ENCODE peak calls at places on chromosomes 13 and 19, in six cellular contexts. F, W, V, L, D and Z are unnamed samples.

GRCh38 chr13:65631078-65631477 is 1599.1 kb downstream of the PCDH9 start:
- DNase-seq in F (no peak), W (no peak), V (no peak), L (no peak), D (no peak), Z (no peak)

GRCh38 chr19:16266586-16266942 is 58.1 kb upstream of the KLF2 start:
- DNase-seq in F (no peak), W (no peak), V (no peak), L (no peak), D (peak), Z (no peak)

GRCh38 chr13:103557878-103558277 is 491.7 kb upstream of the SLC10A2 start:
- DNase-seq in F (no peak), W (no peak), V (no peak), L (no peak), D (no peak), Z (no peak)

GRCh38 chr13:97259787-97260641 is 37.9 kb downstream of the MBNL2 start:
- DNase-seq in F (no peak), W (peak), V (peak), L (peak), D (no peak), Z (peak)

GRCh38 chr19:7544626-7545025 is 9.1 kb downstream of the PNPLA6 start:
- DNase-seq in F (no peak), W (no peak), V (no peak), L (no peak), D (no peak), Z (no peak)

GRCh38 chr13:34207334-34207733 is 389.4 kb downstream of the RFC3 start:
- DNase-seq in F (no peak), W (peak), V (no peak), L (peak), D (no peak), Z (peak)

GRCh38 chr13:39676315-39676876 is 20.9 kb downstream of the COG6 start:
- DNase-seq in F (peak), W (peak), V (no peak), L (peak), D (no peak), Z (peak)

GRCh38 chr13:72651196-72651595 is 76.2 kb downstream of the MZT1 start:
- DNase-seq in F (peak), W (no peak), V (no peak), L (no peak), D (no peak), Z (peak)

GRCh38 chr13:99416411-99417121 is 84.7 kb upstream of the TM9SF2 start:
- DNase-seq in F (no peak), W (no peak), V (no peak), L (no peak), D (no peak), Z (no peak)

GRCh38 chr19:13463296-13463695 is 43.0 kb downstream of the CACNA1A start:
- DNase-seq in F (peak), W (no peak), V (no peak), L (no peak), D (peak), Z (peak)

GRCh38 chr19:33375760-33376159 is 2.3 kb downstream of the CEBPG start:
- DNase-seq in F (no peak), W (peak), V (no peak), L (no peak), D (no peak), Z (peak)

GRCh38 chr19:6720369-6721112 is at the start of gene C3:
- DNase-seq in F (no peak), W (peak), V (peak), L (peak), D (no peak), Z (no peak)

GRCh38 chr13:25860862-25861261 is 191.0 kb downstream of the SHISA2 start:
- DNase-seq in F (no peak), W (no peak), V (no peak), L (peak), D (no peak), Z (no peak)

GRCh38 chr13:109209526-109209925 is 576.9 kb downstream of the IRS2 start:
- DNase-seq in F (no peak), W (no peak), V (no peak), L (no peak), D (no peak), Z (no peak)

GRCh38 chr13:52749446-52749845 is 9.8 kb upstream of the CNMD start:
- DNase-seq in F (no peak), W (no peak), V (no peak), L (no peak), D (no peak), Z (no peak)

GRCh38 chr19:45973564-45974338 is at the start of gene NOVA2:
- DNase-seq in F (peak), W (no peak), V (peak), L (peak), D (peak), Z (no peak)

GRCh38 chr19:46721269-46722003 is 4.5 kb upstream of the PRKD2 start:
- DNase-seq in F (peak), W (no peak), V (no peak), L (no peak), D (no peak), Z (no peak)

GRCh38 chr19:6138066-6138465 is 2.6 kb downstream of the ACSBG2 start:
- DNase-seq in F (no peak), W (no peak), V (no peak), L (peak), D (no peak), Z (no peak)

GRCh38 chr19:45767881-45768643 is 990 bp downstream of the SIX5 start:
- DNase-seq in F (peak), W (no peak), V (peak), L (peak), D (no peak), Z (peak)

GRCh38 chr13:95217920-95218830 is 83.1 kb downstream of the ABCC4 start:
- DNase-seq in F (no peak), W (no peak), V (no peak), L (no peak), D (no peak), Z (no peak)

GRCh38 chr19:28289294-28290063 is 923.5 kb downstream of the UQCRFS1 start:
- DNase-seq in F (no peak), W (no peak), V (no peak), L (peak), D (no peak), Z (no peak)

GRCh38 chr19:10870501-10870954 is 825 bp upstream of the CARM1 start:
- DNase-seq in F (peak), W (no peak), V (no peak), L (no peak), D (no peak), Z (no peak)

GRCh38 chr19:22331521-22331920 is 45.3 kb downstream of the ZNF729 start:
- DNase-seq in F (no peak), W (no peak), V (no peak), L (no peak), D (no peak), Z (no peak)